ENCODE peak calls at places on chromosomes 3 and 15, in five cellular contexts. One of them, this sample, is unnamed.

GRCh38 chr3:70264122-70264780 is 48.2 kb downstream of the MDFIC2 start:
- DNase-seq in endothelial cell of umbilical vein: peak; percentile 56
- DNase-seq in GM12878: no peak
- DNase-seq in Panc1: no peak
- DNase-seq in HCT116: no peak
- DNase-seq in this sample: peak; percentile 26

GRCh38 chr3:148366743-148367410 is 330.8 kb upstream of the AGTR1 start:
- DNase-seq in endothelial cell of umbilical vein: no peak
- DNase-seq in GM12878: no peak
- DNase-seq in Panc1: no peak
- DNase-seq in HCT116: no peak
- DNase-seq in this sample: no peak

GRCh38 chr3:197456271-197457091 is 99.3 kb downstream of the BDH1 start:
- DNase-seq in endothelial cell of umbilical vein: peak; percentile 77
- DNase-seq in GM12878: no peak
- DNase-seq in Panc1: no peak
- DNase-seq in HCT116: peak; percentile 54
- DNase-seq in this sample: peak; percentile 86

GRCh38 chr15:83854314-83854713 is 200.4 kb downstream of the ADAMTSL3 start:
- DNase-seq in endothelial cell of umbilical vein: no peak
- DNase-seq in GM12878: no peak
- DNase-seq in Panc1: no peak
- DNase-seq in HCT116: peak; percentile 48
- DNase-seq in this sample: no peak

GRCh38 chr3:163347944-163348343 is 1730.4 kb downstream of the SI start:
- DNase-seq in endothelial cell of umbilical vein: no peak
- DNase-seq in GM12878: no peak
- DNase-seq in Panc1: no peak
- DNase-seq in HCT116: no peak
- DNase-seq in this sample: no peak

GRCh38 chr15:40843885-40844542 is at the start of gene SPINT1:
- DNase-seq in endothelial cell of umbilical vein: no peak
- DNase-seq in GM12878: no peak
- DNase-seq in Panc1: no peak
- DNase-seq in HCT116: no peak
- DNase-seq in this sample: peak; percentile 75

GRCh38 chr3:30501526-30501925 is 104.9 kb upstream of the TGFBR2 start:
- DNase-seq in endothelial cell of umbilical vein: no peak
- DNase-seq in GM12878: no peak
- DNase-seq in Panc1: no peak
- DNase-seq in HCT116: no peak
- DNase-seq in this sample: no peak

GRCh38 chr15:22890296-22890695 is 51.8 kb downstream of the NIPA2 start:
- DNase-seq in endothelial cell of umbilical vein: no peak
- DNase-seq in GM12878: no peak
- DNase-seq in Panc1: no peak
- DNase-seq in HCT116: no peak
- DNase-seq in this sample: no peak

GRCh38 chr15:68310178-68310810 is 32.7 kb downstream of the FEM1B start:
- DNase-seq in endothelial cell of umbilical vein: no peak
- DNase-seq in GM12878: no peak
- DNase-seq in Panc1: no peak
- DNase-seq in HCT116: no peak
- DNase-seq in this sample: peak; percentile 55

GRCh38 chr3:192825657-192826200 is 91.9 kb downstream of the MB21D2 start:
- DNase-seq in endothelial cell of umbilical vein: peak; percentile 82
- DNase-seq in GM12878: no peak
- DNase-seq in Panc1: no peak
- DNase-seq in HCT116: no peak
- DNase-seq in this sample: no peak

GRCh38 chr3:169240786-169241486 is 422.6 kb downstream of the MECOM start:
- DNase-seq in endothelial cell of umbilical vein: peak; percentile 74
- DNase-seq in GM12878: no peak
- DNase-seq in Panc1: no peak
- DNase-seq in HCT116: no peak
- DNase-seq in this sample: no peak

GRCh38 chr3:155079795-155080546 is at the start of gene MME:
- DNase-seq in endothelial cell of umbilical vein: peak; percentile 69
- DNase-seq in GM12878: no peak
- DNase-seq in Panc1: no peak
- DNase-seq in HCT116: no peak
- DNase-seq in this sample: peak; percentile 34

GRCh38 chr3:127222163-127222562 is 29.2 kb downstream of the PRR23E start:
- DNase-seq in endothelial cell of umbilical vein: no peak
- DNase-seq in GM12878: no peak
- DNase-seq in Panc1: no peak
- DNase-seq in HCT116: no peak
- DNase-seq in this sample: no peak

GRCh38 chr15:29470311-29470710 is 200.7 kb upstream of the NSMCE3 start:
- DNase-seq in endothelial cell of umbilical vein: no peak
- DNase-seq in GM12878: no peak
- DNase-seq in Panc1: no peak
- DNase-seq in HCT116: no peak
- DNase-seq in this sample: no peak

GRCh38 chr15:101272584-101272983 is 4.7 kb downstream of the SELENOS start:
- DNase-seq in endothelial cell of umbilical vein: no peak
- DNase-seq in GM12878: no peak
- DNase-seq in Panc1: no peak
- DNase-seq in HCT116: no peak
- DNase-seq in this sample: no peak

GRCh38 chr15:40307421-40308165 is at the start of gene PLCB2:
- DNase-seq in endothelial cell of umbilical vein: no peak
- DNase-seq in GM12878: peak; percentile 16
- DNase-seq in Panc1: no peak
- DNase-seq in HCT116: no peak
- DNase-seq in this sample: no peak

GRCh38 chr3:154900777-154901176 is 179.3 kb upstream of the MME start:
- DNase-seq in endothelial cell of umbilical vein: no peak
- DNase-seq in GM12878: no peak
- DNase-seq in Panc1: no peak
- DNase-seq in HCT116: no peak
- DNase-seq in this sample: no peak

GRCh38 chr15:96037584-96037983 is 292.9 kb upstream of the NR2F2 start:
- DNase-seq in endothelial cell of umbilical vein: no peak
- DNase-seq in GM12878: peak; percentile 93
- DNase-seq in Panc1: no peak
- DNase-seq in HCT116: no peak
- DNase-seq in this sample: no peak
- TF ChIP-seq POLR2AphosphoS5 in endothelial cell of umbilical vein: no peak
- TF ChIP-seq POLR2AphosphoS5 in GM12878: no peak
- TF ChIP-seq POLR2AphosphoS5 in Panc1: no peak
- TF ChIP-seq POLR2AphosphoS5 in HCT116: no peak
- TF ChIP-seq POLR2AphosphoS5 in this sample: no peak

DNA sequence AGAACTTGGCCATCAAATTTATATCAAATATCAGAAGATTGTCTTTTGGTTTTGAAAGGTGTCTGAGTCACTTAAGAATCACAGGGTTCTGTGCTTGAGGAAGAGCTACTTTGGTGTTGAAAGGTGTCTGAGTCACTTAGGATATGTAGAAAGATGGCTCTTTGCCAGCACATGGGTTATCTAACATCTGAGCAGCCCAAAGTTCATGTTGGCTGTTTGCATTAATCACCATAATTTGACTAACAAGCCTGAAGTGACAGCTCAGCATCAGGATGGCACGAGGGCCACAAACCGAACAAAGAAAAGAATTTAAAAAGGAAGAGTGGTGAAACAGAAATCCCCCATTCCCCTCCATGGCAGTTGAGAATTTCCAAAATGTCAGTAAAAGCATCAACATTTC is 190.5 kb upstream of the CMC1 start:
- DNase-seq in endothelial cell of umbilical vein: no peak
- DNase-seq in GM12878: no peak
- DNase-seq in Panc1: peak; percentile 53
- DNase-seq in HCT116: peak; percentile 73
- DNase-seq in this sample: no peak
- TF ChIP-seq POLR2AphosphoS5 in endothelial cell of umbilical vein: no peak
- TF ChIP-seq POLR2AphosphoS5 in GM12878: no peak
- TF ChIP-seq POLR2AphosphoS5 in Panc1: no peak
- TF ChIP-seq POLR2AphosphoS5 in HCT116: peak; percentile 52
- TF ChIP-seq POLR2AphosphoS5 in this sample: no peak

GRCh38 chr3:153180860-153181372 is 18.9 kb downstream of the RAP2B start:
- DNase-seq in endothelial cell of umbilical vein: no peak
- DNase-seq in GM12878: no peak
- DNase-seq in Panc1: no peak
- DNase-seq in HCT116: no peak
- DNase-seq in this sample: no peak

GRCh38 chr3:153182894-153183293 is 20.9 kb downstream of the RAP2B start:
- DNase-seq in endothelial cell of umbilical vein: no peak
- DNase-seq in GM12878: no peak
- DNase-seq in Panc1: no peak
- DNase-seq in HCT116: no peak
- DNase-seq in this sample: no peak

DNA sequence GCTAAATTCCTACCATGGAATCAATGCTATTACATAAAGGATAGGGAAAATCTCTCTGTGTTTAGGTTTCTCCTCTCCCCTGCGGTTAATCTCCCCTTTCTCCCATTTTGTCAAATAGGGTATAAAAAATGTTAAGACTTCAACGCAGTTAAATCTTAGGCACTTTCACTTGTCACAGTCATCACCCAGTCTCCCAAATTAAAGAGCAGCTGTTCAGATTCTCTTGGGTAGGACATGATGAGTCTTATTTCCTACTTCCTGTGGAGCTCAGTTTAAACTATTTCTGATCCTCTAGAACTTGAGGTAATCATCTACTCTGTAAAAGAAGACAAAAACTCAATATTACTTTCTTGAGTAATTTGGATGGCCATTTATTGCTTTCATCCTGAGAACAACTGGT is 20.5 kb downstream of the RAP2B start:
- DNase-seq in endothelial cell of umbilical vein: no peak
- DNase-seq in GM12878: no peak
- DNase-seq in Panc1: no peak
- DNase-seq in HCT116: no peak
- DNase-seq in this sample: no peak
- TF ChIP-seq POLR2AphosphoS5 in endothelial cell of umbilical vein: no peak
- TF ChIP-seq POLR2AphosphoS5 in GM12878: no peak
- TF ChIP-seq POLR2AphosphoS5 in Panc1: no peak
- TF ChIP-seq POLR2AphosphoS5 in HCT116: no peak
- TF ChIP-seq POLR2AphosphoS5 in this sample: no peak

GRCh38 chr3:52456169-52456799 is 880 bp downstream of the NISCH start:
- DNase-seq in endothelial cell of umbilical vein: peak; percentile 58
- DNase-seq in GM12878: no peak
- DNase-seq in Panc1: no peak
- DNase-seq in HCT116: no peak
- DNase-seq in this sample: no peak
- TF ChIP-seq POLR2AphosphoS5 in endothelial cell of umbilical vein: peak; percentile 45
- TF ChIP-seq POLR2AphosphoS5 in GM12878: no peak
- TF ChIP-seq POLR2AphosphoS5 in Panc1: no peak
- TF ChIP-seq POLR2AphosphoS5 in HCT116: no peak
- TF ChIP-seq POLR2AphosphoS5 in this sample: no peak